ENCODE peak calls at places on chromosomes 12 and 14, in six cellular contexts. One of them, this sample, is unnamed.

GRCh38 chr12:95385246-95385645 is 88.7 kb upstream of the METAP2 start:
- DNase-seq in naive thymus-derived CD4-positive, alpha-beta T cell: no peak
- DNase-seq in nucleus accumbens: no peak
- DNase-seq in ELR: peak
- DNase-seq in Daoy: peak
- DNase-seq in AG08395: peak
- DNase-seq in this sample: no peak

GRCh38 chr12:6839482-6840201 is 1.1 kb upstream of the GNB3 start:
- DNase-seq in naive thymus-derived CD4-positive, alpha-beta T cell: no peak
- DNase-seq in nucleus accumbens: no peak
- DNase-seq in ELR: no peak
- DNase-seq in Daoy: no peak
- DNase-seq in AG08395: no peak
- DNase-seq in this sample: no peak

GRCh38 chr12:82069931-82070514 is 288.2 kb downstream of the CCDC59 start:
- DNase-seq in naive thymus-derived CD4-positive, alpha-beta T cell: no peak
- DNase-seq in nucleus accumbens: no peak
- DNase-seq in ELR: no peak
- DNase-seq in Daoy: no peak
- DNase-seq in AG08395: no peak
- DNase-seq in this sample: no peak

GRCh38 chr14:57833304-57833703 is 32.6 kb downstream of the SLC35F4 start:
- DNase-seq in naive thymus-derived CD4-positive, alpha-beta T cell: no peak
- DNase-seq in nucleus accumbens: no peak
- DNase-seq in ELR: peak
- DNase-seq in Daoy: peak
- DNase-seq in AG08395: peak
- DNase-seq in this sample: no peak

GRCh38 chr12:26696613-26697092 is 136.3 kb downstream of the ITPR2 start:
- DNase-seq in naive thymus-derived CD4-positive, alpha-beta T cell: no peak
- DNase-seq in nucleus accumbens: no peak
- DNase-seq in ELR: no peak
- DNase-seq in Daoy: no peak
- DNase-seq in AG08395: no peak
- DNase-seq in this sample: no peak

GRCh38 chr12:32569256-32569655 is 109.8 kb upstream of the DNM1L start:
- DNase-seq in naive thymus-derived CD4-positive, alpha-beta T cell: no peak
- DNase-seq in nucleus accumbens: no peak
- DNase-seq in ELR: no peak
- DNase-seq in Daoy: no peak
- DNase-seq in AG08395: no peak
- DNase-seq in this sample: no peak

GRCh38 chr14:73789996-73790581 is 61.5 kb upstream of the PTGR2 start:
- DNase-seq in naive thymus-derived CD4-positive, alpha-beta T cell: no peak
- DNase-seq in nucleus accumbens: peak
- DNase-seq in ELR: peak
- DNase-seq in Daoy: peak
- DNase-seq in AG08395: peak
- DNase-seq in this sample: no peak

GRCh38 chr12:92485356-92486348 is 217.1 kb upstream of the PLEKHG7 start:
- DNase-seq in naive thymus-derived CD4-positive, alpha-beta T cell: no peak
- DNase-seq in nucleus accumbens: no peak
- DNase-seq in ELR: no peak
- DNase-seq in Daoy: no peak
- DNase-seq in AG08395: no peak
- DNase-seq in this sample: no peak

GRCh38 chr12:107109726-107110518 is 16.6 kb upstream of the CRY1 start:
- DNase-seq in naive thymus-derived CD4-positive, alpha-beta T cell: no peak
- DNase-seq in nucleus accumbens: no peak
- DNase-seq in ELR: no peak
- DNase-seq in Daoy: no peak
- DNase-seq in AG08395: no peak
- DNase-seq in this sample: no peak

GRCh38 chr12:116159175-116159574 is 118.3 kb downstream of the MED13L start:
- DNase-seq in naive thymus-derived CD4-positive, alpha-beta T cell: no peak
- DNase-seq in nucleus accumbens: no peak
- DNase-seq in ELR: no peak
- DNase-seq in Daoy: no peak
- DNase-seq in AG08395: no peak
- DNase-seq in this sample: no peak

GRCh38 chr12:123305160-123305559 is 33.5 kb upstream of the CDK2AP1 start:
- DNase-seq in naive thymus-derived CD4-positive, alpha-beta T cell: no peak
- DNase-seq in nucleus accumbens: no peak
- DNase-seq in ELR: no peak
- DNase-seq in Daoy: no peak
- DNase-seq in AG08395: no peak
- DNase-seq in this sample: no peak

GRCh38 chr12:127810026-127810425 is 456.9 kb upstream of the TMEM132C start:
- DNase-seq in naive thymus-derived CD4-positive, alpha-beta T cell: no peak
- DNase-seq in nucleus accumbens: no peak
- DNase-seq in ELR: peak
- DNase-seq in Daoy: peak
- DNase-seq in AG08395: peak
- DNase-seq in this sample: no peak

GRCh38 chr14:38261620-38262019 is 5.7 kb upstream of the CLEC14A start:
- DNase-seq in naive thymus-derived CD4-positive, alpha-beta T cell: no peak
- DNase-seq in nucleus accumbens: no peak
- DNase-seq in ELR: no peak
- DNase-seq in Daoy: no peak
- DNase-seq in AG08395: no peak
- DNase-seq in this sample: no peak

GRCh38 chr12:125983094-125983783 is 918.0 kb downstream of the AACS start:
- DNase-seq in naive thymus-derived CD4-positive, alpha-beta T cell: no peak
- DNase-seq in nucleus accumbens: no peak
- DNase-seq in ELR: no peak
- DNase-seq in Daoy: peak
- DNase-seq in AG08395: no peak
- DNase-seq in this sample: no peak

GRCh38 chr12:34401659-34402227 is 379.4 kb downstream of the ALG10 start:
- DNase-seq in naive thymus-derived CD4-positive, alpha-beta T cell: no peak
- DNase-seq in nucleus accumbens: no peak
- DNase-seq in ELR: no peak
- DNase-seq in Daoy: no peak
- DNase-seq in AG08395: peak
- DNase-seq in this sample: peak

GRCh38 chr12:102634216-102634615 is 153.9 kb upstream of the IGF1 start:
- DNase-seq in naive thymus-derived CD4-positive, alpha-beta T cell: no peak
- DNase-seq in nucleus accumbens: no peak
- DNase-seq in ELR: peak
- DNase-seq in Daoy: no peak
- DNase-seq in AG08395: peak
- DNase-seq in this sample: no peak

GRCh38 chr12:39000370-39000769 is 95.0 kb upstream of the CPNE8 start:
- DNase-seq in naive thymus-derived CD4-positive, alpha-beta T cell: no peak
- DNase-seq in nucleus accumbens: no peak
- DNase-seq in ELR: no peak
- DNase-seq in Daoy: no peak
- DNase-seq in AG08395: no peak
- DNase-seq in this sample: no peak

GRCh38 chr12:106873983-106874382 is 81.7 kb upstream of the TMEM263 start:
- DNase-seq in naive thymus-derived CD4-positive, alpha-beta T cell: no peak
- DNase-seq in nucleus accumbens: no peak
- DNase-seq in ELR: no peak
- DNase-seq in Daoy: no peak
- DNase-seq in AG08395: no peak
- DNase-seq in this sample: no peak

GRCh38 chr12:27595231-27595642 is 71.2 kb downstream of the PPFIBP1 start:
- DNase-seq in naive thymus-derived CD4-positive, alpha-beta T cell: no peak
- DNase-seq in nucleus accumbens: no peak
- DNase-seq in ELR: peak
- DNase-seq in Daoy: no peak
- DNase-seq in AG08395: peak
- DNase-seq in this sample: no peak

GRCh38 chr12:53045646-53046045 is 4.2 kb upstream of the TNS2 start:
- DNase-seq in naive thymus-derived CD4-positive, alpha-beta T cell: no peak
- DNase-seq in nucleus accumbens: no peak
- DNase-seq in ELR: no peak
- DNase-seq in Daoy: no peak
- DNase-seq in AG08395: no peak
- DNase-seq in this sample: no peak